ENCODE peak calls at places on chromosomes 3 and 15, in five cellular contexts. X is SIG-M5; U is astrocyte of the spinal cord; A is stimulated activated CD4-positive, alpha-beta T cell treated with anti-CD3 and anti-CD28 coated beads, Interleukin-2, amount 100 ng/mL, for 48 hours; C is COR-L47. S is an unnamed sample.

GRCh38 chr15:33612721-33613304 is 302.0 kb downstream of the RYR3 start:
- DNase-seq in U (no peak), C (no peak), A (no peak), X (no peak), S (no peak)

GRCh38 chr3:157135671-157136396 is 24.1 kb downstream of the CCNL1 start:
- DNase-seq in A (no peak), U (peak; percentile 83), X (no peak), C (peak; percentile 8), S (no peak)

GRCh38 chr3:12449889-12450682 is 34.2 kb upstream of the TSEN2 start:
- DNase-seq in A (no peak), X (no peak), C (no peak), U (no peak), S (no peak)

GRCh38 chr3:11655188-11655928 is 11.6 kb upstream of the VGLL4 start:
- DNase-seq in A (no peak), U (no peak), C (peak; percentile 16), X (no peak), S (no peak)

GRCh38 chr3:182078314-182078713 is 366.6 kb downstream of the SOX2 start:
- DNase-seq in U (no peak), X (no peak), A (no peak), C (no peak), S (no peak)

GRCh38 chr15:90991587-90992285 is 2.6 kb downstream of the PRC1 start:
- DNase-seq in U (no peak), A (no peak), C (no peak), X (no peak), S (no peak)

GRCh38 chr3:60010778-60011177 is 961.0 kb upstream of the CFAP20DC start:
- DNase-seq in C (no peak), X (no peak), U (no peak), A (no peak), S (no peak)

GRCh38 chr3:24012589-24013257 is 67.6 kb downstream of the NR1D2 start:
- DNase-seq in U (no peak), A (no peak), C (no peak), X (no peak), S (no peak)

GRCh38 chr3:175431396-175431795 is 572.3 kb downstream of the NAALADL2 start:
- DNase-seq in X (no peak), A (no peak), C (no peak), U (peak; percentile 60), S (no peak)

GRCh38 chr3:189839576-189839975 is 208.4 kb downstream of the TP63 start:
- DNase-seq in C (no peak), A (no peak), X (no peak), U (peak; percentile 68), S (peak; percentile 34)

GRCh38 chr3:3170998-3171397 is 8.5 kb downstream of the CRBN start:
- DNase-seq in C (no peak), A (no peak), U (peak; percentile 43), X (no peak), S (no peak)

GRCh38 chr15:89068325-89068784 is 19.9 kb upstream of the ABHD2 start:
- DNase-seq in C (no peak), X (peak; percentile 53), U (peak; percentile 98), A (peak; percentile 40), S (peak; percentile 85)

GRCh38 chr15:40894689-40895308 is 549 bp downstream of the VPS18 start:
- DNase-seq in A (peak; percentile 44), C (peak; percentile 55), X (peak; percentile 35), U (peak; percentile 68), S (peak; percentile 86)

GRCh38 chr3:79765854-79766253 is 1.9 kb downstream of the ROBO1 start:
- DNase-seq in U (no peak), C (no peak), A (no peak), X (no peak), S (no peak)

GRCh38 chr3:31010491-31010890 is 116.0 kb upstream of the GADL1 start:
- DNase-seq in X (no peak), U (peak; percentile 74), C (no peak), A (no peak), S (no peak)

GRCh38 chr3:9951962-9952805 is at the start of gene PRRT3:
- DNase-seq in A (peak; percentile 64), U (peak; percentile 32), C (peak; percentile 11), X (no peak), S (no peak)

GRCh38 chr3:112734718-112735350 is 93.9 kb upstream of the CCDC80 start:
- DNase-seq in X (peak; percentile 53), U (peak; percentile 75), A (peak; percentile 73), C (peak; percentile 78), S (peak; percentile 75)

GRCh38 chr3:150292891-150293290 is 115.2 kb upstream of the TSC22D2 start:
- DNase-seq in U (peak; percentile 81), A (no peak), C (no peak), X (no peak), S (no peak)

GRCh38 chr15:77851696-77852095 is 219.0 kb upstream of the LINGO1 start:
- DNase-seq in U (no peak), C (peak; percentile 35), X (no peak), A (no peak), S (no peak)

GRCh38 chr3:106114220-106114619 is 245.4 kb upstream of the CBLB start:
- DNase-seq in U (no peak), X (no peak), C (no peak), A (no peak), S (no peak)